ENCODE peak calls at places on chromosomes 5 and 9, in six cellular contexts. U is Kasumi-1, Q is hippocampal formation, L is mammary epithelial cell, Y is H9, N is astrocyte of the hippocampus. B is an unnamed sample.

GRCh38 chr5:79692586-79692985 is 3.0 kb downstream of the CMYA5 start:
- DNase-seq in U (no peak), Q (no peak), L (no peak), Y (no peak), N (no peak), B (no peak)

GRCh38 chr5:138544171-138545134 is 1.4 kb upstream of the ETF1 start:
- DNase-seq in U (no peak), Q (no peak), L (peak), Y (no peak), N (peak), B (no peak)

GRCh38 chr5:125326114-125326513 is 579.7 kb upstream of the ZNF608 start:
- DNase-seq in U (no peak), Q (no peak), L (peak), Y (no peak), N (peak), B (no peak)

GRCh38 chr5:149149942-149150341 is 8.6 kb downstream of the ABLIM3 start:
- DNase-seq in U (no peak), Q (no peak), L (no peak), Y (no peak), N (no peak), B (no peak)

GRCh38 chr5:147857302-147858129 is 21.0 kb upstream of the SCGB3A2 start:
- DNase-seq in U (peak), Q (peak), L (peak), Y (peak), N (peak), B (peak)

GRCh38 chr9:121929893-121930875 is 162.9 kb downstream of the TTLL11 start:
- DNase-seq in U (no peak), Q (no peak), L (no peak), Y (peak), N (no peak), B (no peak)

GRCh38 chr5:1100652-1101574 is 10.9 kb downstream of the SLC12A7 start:
- DNase-seq in U (no peak), Q (no peak), L (no peak), Y (no peak), N (no peak), B (no peak)

GRCh38 chr9:73009649-73010288 is 56.9 kb upstream of the ALDH1A1 start:
- DNase-seq in U (no peak), Q (no peak), L (no peak), Y (peak), N (no peak), B (no peak)

GRCh38 chr9:133202688-133203453 is 6.2 kb downstream of the OBP2B start:
- DNase-seq in U (no peak), Q (no peak), L (no peak), Y (no peak), N (no peak), B (no peak)

GRCh38 chr9:126418608-126419007 is 92.0 kb downstream of the MVB12B start:
- DNase-seq in U (no peak), Q (no peak), L (no peak), Y (no peak), N (no peak), B (no peak)

GRCh38 chr9:26261503-26262330 is 583.5 kb upstream of the TUSC1 start:
- DNase-seq in U (no peak), Q (no peak), L (peak), Y (peak), N (peak), B (no peak)

GRCh38 chr5:38551020-38552017 is 5.1 kb downstream of the LIFR start:
- DNase-seq in U (peak), Q (peak), L (peak), Y (no peak), N (peak), B (no peak)

GRCh38 chr5:72388652-72389051 is 68.5 kb downstream of the PTCD2 start:
- DNase-seq in U (no peak), Q (no peak), L (peak), Y (no peak), N (no peak), B (no peak)

GRCh38 chr9:98701576-98701975 is 7.2 kb downstream of the GABBR2 start:
- DNase-seq in U (no peak), Q (no peak), L (no peak), Y (no peak), N (no peak), B (no peak)

GRCh38 chr9:132768932-132769894 is 98.9 kb downstream of the GTF3C4 start:
- DNase-seq in U (peak), Q (no peak), L (peak), Y (peak), N (peak), B (no peak)

GRCh38 chr9:14341437-14342133 is 27.6 kb upstream of the NFIB start:
- DNase-seq in U (no peak), Q (no peak), L (no peak), Y (no peak), N (no peak), B (no peak)

GRCh38 chr5:57825026-57825683 is 342.5 kb upstream of the ACTBL2 start:
- DNase-seq in U (no peak), Q (no peak), L (peak), Y (no peak), N (peak), B (no peak)

GRCh38 chr9:134709512-134710270 is 68.1 kb downstream of the COL5A1 start:
- DNase-seq in U (no peak), Q (no peak), L (no peak), Y (no peak), N (peak), B (no peak)

B was measured in HuH-7.5.